ENCODE peak calls at places on chromosomes 5 and 9, in eight cellular contexts. One of them, this sample, is unnamed.

GRCh38 chr9:116663588-116663987 is 23.5 kb upstream of the TRIM32 start:
- DNase-seq in NCI-H1694: no peak
- DNase-seq in RPMI8226: no peak
- DNase-seq in neuronal stem cell: no peak
- DNase-seq in T-helper 9 cell: no peak
- DNase-seq in NCI-H1092: no peak
- DNase-seq in adipocyte: no peak
- DNase-seq in GM13976: no peak
- DNase-seq in this sample: no peak

GRCh38 chr9:71920456-71921189 is 9.2 kb downstream of the C9orf85 start:
- DNase-seq in NCI-H1694: no peak
- DNase-seq in RPMI8226: no peak
- DNase-seq in neuronal stem cell: no peak
- DNase-seq in T-helper 9 cell: no peak
- DNase-seq in NCI-H1092: no peak
- DNase-seq in adipocyte: no peak
- DNase-seq in GM13976: no peak
- DNase-seq in this sample: no peak

GRCh38 chr5:73783823-73784222 is 157.8 kb downstream of the ARHGEF28 start:
- DNase-seq in NCI-H1694: no peak
- DNase-seq in RPMI8226: no peak
- DNase-seq in neuronal stem cell: no peak
- DNase-seq in T-helper 9 cell: no peak
- DNase-seq in NCI-H1092: no peak
- DNase-seq in adipocyte: peak
- DNase-seq in GM13976: no peak
- DNase-seq in this sample: no peak

GRCh38 chr5:230711-231110 is 12.6 kb downstream of the SDHA start:
- DNase-seq in NCI-H1694: no peak
- DNase-seq in RPMI8226: no peak
- DNase-seq in neuronal stem cell: no peak
- DNase-seq in T-helper 9 cell: no peak
- DNase-seq in NCI-H1092: no peak
- DNase-seq in adipocyte: no peak
- DNase-seq in GM13976: no peak
- DNase-seq in this sample: no peak

GRCh38 chr9:72577212-72577753 is 55.9 kb downstream of the TMC1 start:
- DNase-seq in NCI-H1694: no peak
- DNase-seq in RPMI8226: no peak
- DNase-seq in neuronal stem cell: no peak
- DNase-seq in T-helper 9 cell: no peak
- DNase-seq in NCI-H1092: no peak
- DNase-seq in adipocyte: peak
- DNase-seq in GM13976: no peak
- DNase-seq in this sample: no peak

GRCh38 chr5:66958126-66958983 is 238.2 kb downstream of the CD180 start:
- DNase-seq in NCI-H1694: no peak
- DNase-seq in RPMI8226: no peak
- DNase-seq in neuronal stem cell: no peak
- DNase-seq in T-helper 9 cell: no peak
- DNase-seq in NCI-H1092: no peak
- DNase-seq in adipocyte: peak
- DNase-seq in GM13976: no peak
- DNase-seq in this sample: no peak

GRCh38 chr9:136791466-136792276 is 527 bp downstream of the TMEM141 start:
- DNase-seq in NCI-H1694: peak
- DNase-seq in RPMI8226: peak
- DNase-seq in neuronal stem cell: peak
- DNase-seq in T-helper 9 cell: peak
- DNase-seq in NCI-H1092: no peak
- DNase-seq in adipocyte: peak
- DNase-seq in GM13976: peak
- DNase-seq in this sample: peak

GRCh38 chr5:62017092-62017491 is 288.9 kb upstream of the KIF2A start:
- DNase-seq in NCI-H1694: no peak
- DNase-seq in RPMI8226: no peak
- DNase-seq in neuronal stem cell: no peak
- DNase-seq in T-helper 9 cell: no peak
- DNase-seq in NCI-H1092: no peak
- DNase-seq in adipocyte: peak
- DNase-seq in GM13976: no peak
- DNase-seq in this sample: no peak

GRCh38 chr9:36548454-36548853 is 24.2 kb upstream of the MELK start:
- DNase-seq in NCI-H1694: no peak
- DNase-seq in RPMI8226: no peak
- DNase-seq in neuronal stem cell: no peak
- DNase-seq in T-helper 9 cell: no peak
- DNase-seq in NCI-H1092: no peak
- DNase-seq in adipocyte: no peak
- DNase-seq in GM13976: no peak
- DNase-seq in this sample: no peak

GRCh38 chr9:100030548-100030947 is 68.3 kb downstream of the ERP44 start:
- DNase-seq in NCI-H1694: no peak
- DNase-seq in RPMI8226: no peak
- DNase-seq in neuronal stem cell: no peak
- DNase-seq in T-helper 9 cell: no peak
- DNase-seq in NCI-H1092: no peak
- DNase-seq in adipocyte: no peak
- DNase-seq in GM13976: no peak
- DNase-seq in this sample: no peak

GRCh38 chr5:121009058-121009457 is 545.0 kb downstream of the PRR16 start:
- DNase-seq in NCI-H1694: no peak
- DNase-seq in RPMI8226: no peak
- DNase-seq in neuronal stem cell: no peak
- DNase-seq in T-helper 9 cell: no peak
- DNase-seq in NCI-H1092: no peak
- DNase-seq in adipocyte: no peak
- DNase-seq in GM13976: no peak
- DNase-seq in this sample: no peak

This sample was measured in CD8-positive, alpha-beta memory T cell.